ENCODE peak calls at places on chromosomes 6 and 20, in six cellular contexts. H, Z, F, C, S and N are unnamed samples.

GRCh38 chr6:11785953-11786579 is 7.5 kb upstream of the ADTRP start:
- DNase-seq in H (no peak), Z (no peak), F (no peak), C (no peak), S (no peak), N (peak; percentile 32)

GRCh38 chr6:106797186-106797585 is 167.8 kb downstream of the QRSL1 start:
- DNase-seq in H (no peak), Z (no peak), F (no peak), C (no peak), S (no peak), N (no peak)

GRCh38 chr20:29298759-29299613 is 1958.5 kb upstream of the DEFB115 start:
- DNase-seq in H (no peak), Z (peak; percentile 32), F (no peak), C (no peak), S (no peak), N (no peak)

GRCh38 chr6:28090902-28091586 is 10.7 kb downstream of the ZNF165 start:
- DNase-seq in H (no peak), Z (no peak), F (no peak), C (no peak), S (no peak), N (no peak)

GRCh38 chr6:66326228-66326627 is 619.2 kb upstream of the EYS start:
- DNase-seq in H (no peak), Z (no peak), F (no peak), C (no peak), S (no peak), N (no peak)

GRCh38 chr6:75207211-75207984 is 1.5 kb upstream of the COL12A1 start:
- DNase-seq in H (peak; percentile 23), Z (peak; percentile 47), F (no peak), C (no peak), S (no peak), N (no peak)

GRCh38 chr20:20463933-20464374 is 96.0 kb downstream of the INSM1 start:
- DNase-seq in H (no peak), Z (peak; percentile 68), F (no peak), C (no peak), S (no peak), N (no peak)

GRCh38 chr6:11974089-11974488 is 38.0 kb upstream of the HIVEP1 start:
- DNase-seq in H (no peak), Z (peak; percentile 80), F (no peak), C (no peak), S (no peak), N (no peak)

GRCh38 chr6:135880066-135880972 is 28.8 kb downstream of the PDE7B start:
- DNase-seq in H (no peak), Z (peak; percentile 74), F (peak; percentile 15), C (no peak), S (peak; percentile 66), N (peak; percentile 89)

GRCh38 chr6:3561745-3562144 is 104.9 kb upstream of the SLC22A23 start:
- DNase-seq in H (peak; percentile 34), Z (no peak), F (no peak), C (no peak), S (no peak), N (no peak)

GRCh38 chr20:37939701-37940151 is 36.8 kb downstream of the VSTM2L start:
- DNase-seq in H (no peak), Z (no peak), F (no peak), C (no peak), S (no peak), N (no peak)

GRCh38 chr20:58855506-58856314 is 3.2 kb downstream of the GNAS start:
- DNase-seq in H (no peak), Z (no peak), F (no peak), C (no peak), S (no peak), N (no peak)

GRCh38 chr6:111989743-111990142 is 64.2 kb upstream of the CCN6 start:
- DNase-seq in H (no peak), Z (no peak), F (no peak), C (no peak), S (peak; percentile 63), N (peak; percentile 69)

GRCh38 chr6:3108746-3109414 is 9.6 kb upstream of the BPHL start:
- DNase-seq in H (no peak), Z (no peak), F (no peak), C (no peak), S (no peak), N (no peak)

GRCh38 chr6:37809144-37809543 is 10.4 kb upstream of the ZFAND3 start:
- DNase-seq in H (no peak), Z (peak; percentile 30), F (no peak), C (no peak), S (no peak), N (no peak)

GRCh38 chr6:6758915-6759654 is 170.6 kb downstream of the LY86 start:
- DNase-seq in H (peak; percentile 69), Z (peak; percentile 42), F (no peak), C (peak; percentile 32), S (peak; percentile 8), N (no peak)

GRCh38 chr20:38127011-38127621 is 38.0 kb downstream of the TGM2 start:
- DNase-seq in H (no peak), Z (peak; percentile 89), F (peak; percentile 63), C (peak; percentile 26), S (no peak), N (no peak)

GRCh38 chr20:63178445-63178818 is 37.5 kb downstream of the YTHDF1 start:
- DNase-seq in H (peak; percentile 54), Z (no peak), F (no peak), C (no peak), S (no peak), N (no peak)

GRCh38 chr6:166330612-166331011 is 11.7 kb downstream of the SFT2D1 start:
- DNase-seq in H (peak; percentile 67), Z (peak; percentile 2), F (no peak), C (no peak), S (no peak), N (no peak)

GRCh38 chr20:41837669-41838224 is 219.6 kb upstream of the CHD6 start:
- DNase-seq in H (no peak), Z (no peak), F (no peak), C (no peak), S (no peak), N (no peak)

GRCh38 chr6:148811472-148811871 is 64.6 kb downstream of the UST start:
- DNase-seq in H (no peak), Z (no peak), F (no peak), C (no peak), S (no peak), N (no peak)

GRCh38 chr20:63309261-63310071 is 16.5 kb downstream of the COL20A1 start:
- DNase-seq in H (peak; percentile 77), Z (no peak), F (peak; percentile 74), C (no peak), S (no peak), N (no peak)

GRCh38 chr20:52060794-52061714 is 130.5 kb downstream of the ZFP64 start:
- DNase-seq in H (peak; percentile 33), Z (no peak), F (no peak), C (peak; percentile 12), S (no peak), N (no peak)

GRCh38 chr6:64998173-64998572 is 708.9 kb downstream of the EYS start:
- DNase-seq in H (no peak), Z (no peak), F (no peak), C (no peak), S (no peak), N (no peak)

GRCh38 chr6:113329942-113330897 is 526.9 kb upstream of the MARCKS start:
- DNase-seq in H (no peak), Z (no peak), F (no peak), C (no peak), S (no peak), N (no peak)

GRCh38 chr6:73262701-73263569 is at the start of gene KHDC1:
- DNase-seq in H (peak; percentile 77), Z (peak; percentile 46), F (peak; percentile 75), C (no peak), S (peak; percentile 30), N (peak; percentile 34)

GRCh38 chr6:107763959-107764358 is 60.2 kb downstream of the SCML4 start:
- DNase-seq in H (no peak), Z (peak; percentile 78), F (no peak), C (no peak), S (no peak), N (no peak)

GRCh38 chr6:99151634-99152344 is 197.7 kb downstream of the FAXC start:
- DNase-seq in H (peak; percentile 73), Z (peak; percentile 6), F (peak; percentile 6), C (peak; percentile 37), S (no peak), N (peak; percentile 34)